ENCODE peak calls at places on chromosomes 12 and 14, in seven cellular contexts. B is left lung; A is adrenal gland; P is lung; Z is Peyer's patch; K is naive thymus-derived CD4-positive, alpha-beta T cell; Q is A549. D is an unnamed sample. For H3K9me3, the result is how much of the 10 kb centered on the place peaks cover.

GRCh38 chr14:65433157-65433556 is 20.6 kb downstream of the FUT8 start:
- DNase-seq in B (no peak), A (no peak), P (no peak), Z (no peak), K (no peak), Q (no peak), D (no peak)

GRCh38 chr14:61566537-61567225 is 128.6 kb upstream of the HIF1A start:
- DNase-seq in B (no peak), A (no peak), P (no peak), Z (no peak), K (no peak), Q (no peak), D (no peak)

GRCh38 chr12:104652910-104653309 is 196.2 kb downstream of the CHST11 start:
- DNase-seq in B (no peak), A (no peak), P (no peak), Z (no peak), K (no peak), Q (no peak), D (no peak)

GRCh38 chr12:94909609-94910008 is 93.9 kb downstream of the NDUFA12 start:
- DNase-seq in B (no peak), A (no peak), P (no peak), Z (no peak), K (no peak), Q (no peak), D (no peak)

GRCh38 chr12:104775731-104776231 is 182.3 kb downstream of the SLC41A2 start:
- DNase-seq in B (no peak), A (no peak), P (no peak), Z (no peak), K (no peak), Q (no peak), D (no peak)

GRCh38 chr12:88111074-88111652 is 30.7 kb downstream of the CEP290 start:
- DNase-seq in B (no peak), A (no peak), P (no peak), Z (no peak), K (peak), Q (peak), D (no peak)

GRCh38 chr14:51353901-51354300 is 113.9 kb downstream of the TMX1 start:
- DNase-seq in B (no peak), A (no peak), P (no peak), Z (no peak), K (no peak), Q (no peak), D (no peak)

GRCh38 chr12:107783406-107784376 is 9.2 kb downstream of the ASCL4 start:
- DNase-seq in B (no peak), A (no peak), P (no peak), Z (no peak), K (no peak), Q (no peak), D (no peak)

GRCh38 chr12:111344254-111344875 is 24.5 kb downstream of the PHETA1 start:
- DNase-seq in B (no peak), A (no peak), P (no peak), Z (no peak), K (no peak), Q (no peak), D (no peak)

GRCh38 chr14:59482120-59482434 is 2.1 kb downstream of the L3HYPDH start:
- DNase-seq in B (no peak), A (no peak), P (no peak), Z (no peak), K (no peak), Q (no peak), D (no peak)

GRCh38 chr12:106288510-106289195 is 13.9 kb upstream of the TCP11L2 start:
- DNase-seq in B (no peak), A (peak), P (no peak), Z (no peak), K (no peak), Q (peak), D (no peak)

GRCh38 chr14:61614693-61615092 is 80.6 kb upstream of the HIF1A start:
- DNase-seq in B (no peak), A (no peak), P (no peak), Z (no peak), K (no peak), Q (no peak), D (no peak)

GRCh38 chr14:52950898-52951729 is at the start of gene FERMT2:
- DNase-seq in B (peak), A (peak), P (peak), Z (peak), K (peak), Q (peak), D (no peak)

GRCh38 chr12:93173178-93173957 is 204.4 kb upstream of the NUDT4 start:
- DNase-seq in B (no peak), A (no peak), P (no peak), Z (no peak), K (no peak), Q (no peak), D (no peak)

GRCh38 chr12:63867026-63867425 is 22.5 kb downstream of the SRGAP1 start:
- DNase-seq in B (no peak), A (no peak), P (no peak), Z (no peak), K (no peak), Q (no peak), D (no peak)

GRCh38 chr12:50934981-50935807 is 17.1 kb upstream of the HIGD1C start:
- DNase-seq in B (no peak), A (no peak), P (no peak), Z (no peak), K (no peak), Q (no peak), D (no peak)
- H3K4me3 ChIP-seq in B (no peak), A (no peak), P (no peak), Z (no peak), K (no peak), Q (no peak), D (no peak)

DNA sequence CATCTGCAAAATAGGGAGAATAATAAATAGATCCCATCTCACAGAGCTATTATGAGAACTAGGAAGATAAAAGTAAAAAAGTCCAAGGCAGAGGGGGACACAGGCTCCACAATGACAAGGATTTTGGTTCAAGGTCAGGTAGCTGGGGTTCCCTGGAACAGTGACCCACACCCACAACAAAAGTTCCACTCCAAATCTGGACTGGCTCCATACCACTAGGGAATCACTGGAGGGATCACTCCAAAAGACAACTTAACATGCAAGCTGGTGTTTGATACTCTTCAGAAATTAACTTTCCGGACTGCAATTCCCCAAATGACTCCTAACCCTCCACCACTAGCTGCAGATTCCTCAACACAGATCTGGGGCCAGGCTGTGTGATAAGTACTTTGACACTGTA is 54.9 kb downstream of the ITPK1 start:
- DNase-seq in B (no peak), A (no peak), P (no peak), Z (no peak), K (no peak), Q (no peak), D (no peak)
- H3K27ac ChIP-seq in B (no peak), A (no peak), P (no peak), Z (peak), K (no peak), Q (no peak), D (no peak)

GRCh38 chr12:131124487-131125280 is 171.0 kb downstream of the ADGRD1 start:
- DNase-seq in B (no peak), A (no peak), P (no peak), Z (no peak), K (no peak), Q (no peak), D (no peak)
- H3K9me3 ChIP-seq in B (under half), A (under half), P (under half), Z (under half), K (under half), Q (under half), D (under half)

GRCh38 chr12:124655317-124656213 is 88.2 kb upstream of the NCOR2 start:
- DNase-seq in B (peak), A (peak), P (peak), Z (no peak), K (no peak), Q (peak), D (no peak)
- H3K4me3 ChIP-seq in B (no peak), A (no peak), P (no peak), Z (no peak), K (no peak), Q (no peak), D (no peak)

DNA sequence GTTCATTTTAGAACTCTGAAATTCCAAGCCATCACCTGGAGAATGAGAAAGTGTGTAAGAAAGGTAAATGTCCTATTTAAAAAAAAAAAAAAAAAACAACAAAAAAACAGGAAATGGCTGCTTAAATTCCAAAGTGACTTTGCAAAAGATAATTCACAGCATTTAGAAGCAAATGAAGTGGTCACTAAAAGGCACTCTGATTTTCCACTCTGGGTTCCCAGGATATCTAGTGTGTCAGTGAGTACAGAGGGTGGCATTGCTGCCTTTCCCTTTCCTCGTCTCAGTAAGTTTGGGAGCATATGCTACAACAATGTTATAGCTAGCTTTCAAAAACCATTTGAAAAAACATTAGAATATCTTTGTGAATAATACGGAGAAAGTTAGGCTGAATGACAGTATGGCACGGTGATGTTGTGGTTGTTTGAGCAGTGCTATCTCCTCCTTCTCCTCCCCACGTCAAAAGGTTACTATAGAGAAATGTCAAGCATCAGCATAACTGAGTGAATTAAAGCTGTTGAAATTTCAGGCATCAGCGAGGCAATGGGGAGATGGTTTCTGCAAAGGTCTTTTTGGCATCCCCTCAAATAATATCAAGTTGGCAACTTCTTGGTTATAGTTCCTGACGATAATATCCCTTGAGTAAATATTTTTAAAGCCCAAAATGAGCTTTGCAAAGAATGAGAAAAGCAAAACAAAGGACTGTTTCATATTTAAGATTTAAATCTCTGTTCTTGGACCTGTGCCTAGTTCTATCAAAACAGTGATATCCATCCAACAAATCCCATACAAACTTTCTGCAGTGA is 164.5 kb upstream of the E2F7 start:
- DNase-seq in B (no peak), A (no peak), P (no peak), Z (no peak), K (no peak), Q (no peak), D (no peak)
- H3K27ac ChIP-seq in B (no peak), A (no peak), P (no peak), Z (no peak), K (no peak), Q (no peak), D (no peak)

GRCh38 chr14:29078810-29079522 is 312.4 kb downstream of the FOXG1 start:
- DNase-seq in B (no peak), A (no peak), P (no peak), Z (no peak), K (no peak), Q (no peak), D (no peak)
- H3K9me3 ChIP-seq in B (under half), A (under half), P (under half), Z (under half), K (under half), Q (under half), D (under half)

GRCh38 chr14:77337880-77338279 is 17.0 kb downstream of the GSTZ1 start:
- DNase-seq in B (no peak), A (no peak), P (no peak), Z (no peak), K (no peak), Q (no peak), D (no peak)
- H3K4me3 ChIP-seq in B (no peak), A (no peak), P (no peak), Z (no peak), K (no peak), Q (no peak), D (no peak)

DNA sequence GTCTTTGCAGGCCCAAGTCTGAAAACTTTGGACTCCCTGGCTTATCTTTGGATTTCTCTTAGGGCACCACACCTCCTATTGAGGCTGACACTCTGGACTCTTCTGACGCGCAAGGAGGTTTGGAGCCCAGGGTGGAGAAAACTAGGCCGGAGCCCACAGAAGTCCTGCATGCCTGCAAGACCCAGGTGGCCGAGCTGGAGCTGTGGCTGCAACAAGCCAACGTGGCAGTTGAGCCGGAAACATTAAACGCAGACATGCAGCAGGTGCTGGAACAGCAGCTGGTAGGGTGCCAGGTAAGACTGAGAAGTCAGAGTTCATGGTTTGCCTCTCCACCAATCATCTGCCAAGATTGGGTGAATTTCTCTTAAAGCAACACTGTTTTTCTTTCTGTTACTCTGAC is 180.9 kb downstream of the ESR2 start:
- DNase-seq in B (no peak), A (no peak), P (no peak), Z (peak), K (no peak), Q (no peak), D (no peak)
- H3K27ac ChIP-seq in B (no peak), A (no peak), P (no peak), Z (no peak), K (no peak), Q (no peak), D (no peak)

D was measured in effector memory CD4-positive, alpha-beta T cell.